ENCODE peak calls at places on chromosome 5, in four cellular contexts. S is osteoblast, O is cardiac muscle cell, V is kidney. N is an unnamed sample. For H3K4me1 and H3K9me3, the result is how much of the 10 kb centered on the place peaks cover.

GRCh38 chr5:64612349-64612961 is 77.8 kb upstream of the SHISAL2B start:
- DNase-seq in S (no peak), O (peak), V (no peak), N (no peak)

GRCh38 chr5:179234563-179235135 is 110.6 kb downstream of the ADAMTS2 start:
- DNase-seq in S (peak), O (no peak), V (peak), N (no peak)

GRCh38 chr5:169027456-169028118 is 273.4 kb downstream of the SLIT3 start:
- DNase-seq in S (no peak), O (peak), V (no peak), N (no peak)

GRCh38 chr5:135678640-135679268 is 100.0 kb upstream of the CXCL14 start:
- DNase-seq in S (no peak), O (no peak), V (no peak), N (no peak)

GRCh38 chr5:80216753-80217596 is 38.9 kb downstream of the SERINC5 start:
- DNase-seq in S (peak), O (no peak), V (no peak), N (no peak)

GRCh38 chr5:92424785-92425426 is 1041.8 kb upstream of the ARRDC3 start:
- DNase-seq in S (no peak), O (no peak), V (no peak), N (no peak)

GRCh38 chr5:77281969-77282336 is 71.5 kb downstream of the PDE8B start:
- DNase-seq in S (no peak), O (no peak), V (no peak), N (no peak)

GRCh38 chr5:169374761-169375160 is 73.8 kb upstream of the SLIT3 start:
- DNase-seq in S (no peak), O (no peak), V (no peak), N (no peak)

GRCh38 chr5:135990518-135991240 is 35.9 kb upstream of the LECT2 start:
- DNase-seq in S (no peak), O (no peak), V (no peak), N (no peak)

GRCh38 chr5:154962494-154962893 is 21.6 kb downstream of the MRPL22 start:
- DNase-seq in S (peak), O (no peak), V (no peak), N (no peak)
- H3K4me1 ChIP-seq in S (under half), O (under half), V (under half), N (under half)

DNA sequence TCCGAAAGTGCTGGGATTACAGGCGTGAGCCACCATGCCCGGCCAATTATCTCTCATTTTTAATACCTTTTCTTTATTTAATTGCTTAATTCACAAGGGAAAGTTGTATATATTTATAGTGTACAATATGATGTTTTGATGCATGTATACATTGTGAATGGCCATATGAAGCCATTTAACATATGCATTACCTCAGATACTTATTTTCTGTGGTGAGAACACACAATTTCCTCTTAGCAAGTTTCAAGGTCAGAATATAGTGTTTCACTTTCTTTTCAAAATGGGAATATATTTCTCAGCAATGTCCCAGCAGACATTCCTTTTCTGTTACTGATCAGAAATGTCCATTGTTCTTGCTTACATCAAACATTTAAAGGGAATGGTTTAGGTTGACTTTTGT is 1596.3 kb downstream of the MAT2B start:
- DNase-seq in S (no peak), O (no peak), V (no peak), N (no peak)
- H3K9me3 ChIP-seq in S (under half), O (under half), V (under half), N (under half)

DNA sequence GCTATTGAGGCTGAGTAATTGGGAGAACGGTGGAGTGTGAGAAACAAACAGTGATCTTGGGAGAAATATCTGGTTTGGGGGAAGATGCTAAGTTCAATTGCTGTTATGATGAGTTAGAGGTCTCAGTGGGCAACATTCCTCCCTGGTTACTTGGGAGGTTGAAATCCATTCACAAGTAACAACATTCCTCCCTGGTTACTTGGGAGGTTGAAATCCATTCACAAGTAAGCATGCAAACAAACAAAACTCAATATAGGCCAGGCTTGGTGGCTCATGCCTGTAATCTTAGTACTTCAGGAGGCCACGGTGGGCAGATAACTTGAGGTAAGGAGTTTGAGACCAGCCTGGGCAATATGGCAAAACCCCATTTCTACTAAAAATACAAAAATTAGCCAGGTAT is 38.7 kb downstream of the AGXT2 start:
- DNase-seq in S (no peak), O (no peak), V (no peak), N (no peak)
- H3K4me1 ChIP-seq in S (under half), O (under half), V (under half), N (under half)

GRCh38 chr5:150901446-150901845 is 3.3 kb downstream of the ZNF300 start:
- DNase-seq in S (no peak), O (no peak), V (no peak), N (no peak)

GRCh38 chr5:150904479-150905311 is at the start of gene ZNF300:
- DNase-seq in S (peak), O (peak), V (peak), N (peak)

GRCh38 chr5:150905312-150905683 is 518 bp upstream of the ZNF300 start:
- DNase-seq in S (no peak), O (no peak), V (no peak), N (no peak)
- H3K9me3 ChIP-seq in S (under half), O (under half), V (under half), N (under half)

GRCh38 chr5:172399336-172399735 is 55.0 kb downstream of the SH3PXD2B start:
- DNase-seq in S (no peak), O (no peak), V (no peak), N (no peak)
- H3K4me1 ChIP-seq in S (under half), O (under half), V (under half), N (under half)

GRCh38 chr5:164881442-164881841 is 1376.0 kb downstream of the MAT2B start:
- DNase-seq in S (no peak), O (no peak), V (no peak), N (no peak)
- H3K9me3 ChIP-seq in S (under half), O (under half), V (under half), N (under half)

DNA sequence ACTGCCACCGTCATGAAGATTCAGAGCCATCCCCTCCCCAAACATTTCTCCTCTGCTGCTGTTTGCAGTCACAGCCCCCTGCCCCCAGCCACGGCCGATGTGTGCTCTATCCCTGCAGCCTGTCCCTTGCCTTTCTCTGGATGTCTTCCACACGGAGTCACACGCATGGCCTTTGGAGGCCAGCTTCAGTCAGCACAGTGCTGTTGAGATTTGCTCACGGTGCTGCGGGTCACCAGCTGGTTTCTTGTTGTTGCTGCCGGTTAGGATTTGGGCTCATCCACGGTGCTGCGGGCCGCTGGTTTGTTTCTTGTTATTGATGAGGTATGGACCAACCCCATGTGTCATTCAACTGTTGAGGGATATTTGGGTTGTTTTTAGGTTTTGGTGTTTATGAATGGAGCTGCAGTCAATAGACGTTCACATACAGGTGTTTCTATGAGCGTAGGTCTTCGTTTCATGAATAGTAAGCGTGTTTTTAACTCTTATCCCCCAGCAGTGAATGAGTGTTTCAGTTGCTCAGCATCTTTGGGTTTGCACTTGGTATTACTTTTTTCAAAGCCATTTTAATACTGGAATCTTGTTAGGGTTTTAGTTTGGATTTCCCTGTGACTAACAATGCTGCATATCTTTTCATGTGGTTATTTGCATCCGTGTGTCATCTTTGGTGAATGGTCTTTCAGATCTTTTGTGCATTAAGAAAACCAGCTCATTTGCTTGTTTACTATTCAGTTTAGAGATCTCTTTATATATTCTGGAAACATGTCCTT is 57.6 kb downstream of the AHRR start:
- DNase-seq in S (peak), O (no peak), V (peak), N (peak)
- H3K4me1 ChIP-seq in S (under half), O (under half), V (under half), N (under half)

GRCh38 chr5:8470489-8470888 is 601.5 kb downstream of the MTRR start:
- DNase-seq in S (no peak), O (no peak), V (no peak), N (no peak)
- H3K9me3 ChIP-seq in S (under half), O (under half), V (under half), N (under half)

N was measured in CD4-positive, CD25-positive, alpha-beta regulatory T cell.